ENCODE peak calls at places on chromosomes 6 and 20, in nine cellular contexts. One of them, this sample, is unnamed.
A peak's percentile ranks its signal among the peaks of the same experiment; 100 is the strongest.

GRCh38 chr20:63102720-63103375 is 96.1 kb upstream of the BHLHE23 start:
- DNase-seq in CD4-positive, alpha-beta T cell: peak; percentile 66
- DNase-seq in HFFc6: peak; percentile 10
- DNase-seq in BJ: no peak
- DNase-seq in IMR-90: peak; percentile 6
- DNase-seq in GM13977: peak; percentile 86
- DNase-seq in progenitor cell of endocrine pancreas: no peak
- DNase-seq in heart left ventricle: peak; percentile 40
- DNase-seq in glutamatergic neuron: peak; percentile 37
- DNase-seq in this sample: peak; percentile 25

GRCh38 chr6:80338201-80338836 is 231.8 kb downstream of the BCKDHB start:
- DNase-seq in HFFc6: no peak
- DNase-seq in progenitor cell of endocrine pancreas: peak; percentile 51
- DNase-seq in heart left ventricle: peak; percentile 78
- DNase-seq in glutamatergic neuron: peak; percentile 92
- DNase-seq in GM13977: peak; percentile 21
- DNase-seq in CD4-positive, alpha-beta T cell: peak; percentile 64
- DNase-seq in BJ: no peak
- DNase-seq in IMR-90: peak; percentile 54
- DNase-seq in this sample: peak; percentile 70

GRCh38 chr6:3919130-3919628 is 70.0 kb downstream of the FAM50B start:
- DNase-seq in GM13977: no peak
- DNase-seq in HFFc6: peak; percentile 85
- DNase-seq in CD4-positive, alpha-beta T cell: no peak
- DNase-seq in IMR-90: peak; percentile 17
- DNase-seq in heart left ventricle: peak; percentile 75
- DNase-seq in glutamatergic neuron: no peak
- DNase-seq in BJ: peak; percentile 88
- DNase-seq in progenitor cell of endocrine pancreas: no peak
- DNase-seq in this sample: peak; percentile 80

GRCh38 chr20:36128463-36129176 is 25.9 kb upstream of the EPB41L1 start:
- DNase-seq in IMR-90: peak; percentile 85
- DNase-seq in GM13977: no peak
- DNase-seq in CD4-positive, alpha-beta T cell: no peak
- DNase-seq in heart left ventricle: no peak
- DNase-seq in HFFc6: peak; percentile 83
- DNase-seq in progenitor cell of endocrine pancreas: no peak
- DNase-seq in BJ: peak; percentile 44
- DNase-seq in glutamatergic neuron: peak; percentile 32
- DNase-seq in this sample: peak; percentile 25

GRCh38 chr6:85966859-85967258 is 324.2 kb upstream of the SYNCRIP start:
- DNase-seq in BJ: no peak
- DNase-seq in CD4-positive, alpha-beta T cell: no peak
- DNase-seq in GM13977: no peak
- DNase-seq in IMR-90: no peak
- DNase-seq in heart left ventricle: no peak
- DNase-seq in HFFc6: no peak
- DNase-seq in progenitor cell of endocrine pancreas: no peak
- DNase-seq in glutamatergic neuron: no peak
- DNase-seq in this sample: no peak

GRCh38 chr6:108113557-108114519 is 39.3 kb upstream of the OSTM1 start:
- DNase-seq in heart left ventricle: no peak
- DNase-seq in IMR-90: peak; percentile 48
- DNase-seq in HFFc6: peak; percentile 50
- DNase-seq in CD4-positive, alpha-beta T cell: no peak
- DNase-seq in GM13977: peak; percentile 61
- DNase-seq in progenitor cell of endocrine pancreas: peak; percentile 20
- DNase-seq in glutamatergic neuron: peak; percentile 55
- DNase-seq in BJ: no peak
- DNase-seq in this sample: peak; percentile 50

GRCh38 chr6:43851204-43851855 is 81.3 kb downstream of the VEGFA start:
- DNase-seq in HFFc6: peak; percentile 79
- DNase-seq in IMR-90: peak; percentile 73
- DNase-seq in heart left ventricle: no peak
- DNase-seq in CD4-positive, alpha-beta T cell: no peak
- DNase-seq in BJ: peak; percentile 64
- DNase-seq in progenitor cell of endocrine pancreas: no peak
- DNase-seq in GM13977: no peak
- DNase-seq in glutamatergic neuron: no peak
- DNase-seq in this sample: no peak

GRCh38 chr6:122285292-122285913 is 114.0 kb upstream of the HSF2 start:
- DNase-seq in heart left ventricle: no peak
- DNase-seq in progenitor cell of endocrine pancreas: no peak
- DNase-seq in HFFc6: no peak
- DNase-seq in GM13977: no peak
- DNase-seq in IMR-90: no peak
- DNase-seq in BJ: no peak
- DNase-seq in glutamatergic neuron: no peak
- DNase-seq in CD4-positive, alpha-beta T cell: no peak
- DNase-seq in this sample: no peak

GRCh38 chr20:38804682-38805501 is 605 bp upstream of the PPP1R16B start:
- DNase-seq in CD4-positive, alpha-beta T cell: peak; percentile 66
- DNase-seq in heart left ventricle: no peak
- DNase-seq in BJ: no peak
- DNase-seq in glutamatergic neuron: no peak
- DNase-seq in HFFc6: no peak
- DNase-seq in GM13977: peak; percentile 63
- DNase-seq in progenitor cell of endocrine pancreas: no peak
- DNase-seq in IMR-90: no peak
- DNase-seq in this sample: no peak

GRCh38 chr6:124870611-124871201 is 91.5 kb upstream of the RNF217 start:
- DNase-seq in HFFc6: peak; percentile 52
- DNase-seq in BJ: no peak
- DNase-seq in heart left ventricle: no peak
- DNase-seq in IMR-90: peak; percentile 64
- DNase-seq in progenitor cell of endocrine pancreas: no peak
- DNase-seq in GM13977: no peak
- DNase-seq in glutamatergic neuron: no peak
- DNase-seq in CD4-positive, alpha-beta T cell: no peak
- DNase-seq in this sample: peak; percentile 56

GRCh38 chr6:43943781-43944250 is 173.8 kb downstream of the VEGFA start:
- DNase-seq in IMR-90: no peak
- DNase-seq in heart left ventricle: no peak
- DNase-seq in BJ: no peak
- DNase-seq in progenitor cell of endocrine pancreas: no peak
- DNase-seq in CD4-positive, alpha-beta T cell: no peak
- DNase-seq in glutamatergic neuron: no peak
- DNase-seq in GM13977: no peak
- DNase-seq in HFFc6: no peak
- DNase-seq in this sample: no peak

GRCh38 chr6:158500016-158500735 is 59.7 kb upstream of the TMEM181 start:
- DNase-seq in BJ: peak; percentile 18
- DNase-seq in IMR-90: peak; percentile 59
- DNase-seq in CD4-positive, alpha-beta T cell: no peak
- DNase-seq in GM13977: no peak
- DNase-seq in HFFc6: peak; percentile 72
- DNase-seq in progenitor cell of endocrine pancreas: no peak
- DNase-seq in heart left ventricle: no peak
- DNase-seq in glutamatergic neuron: no peak
- DNase-seq in this sample: peak; percentile 45

GRCh38 chr20:50029697-50030428 is 47.1 kb downstream of the SNAI1 start:
- DNase-seq in CD4-positive, alpha-beta T cell: no peak
- DNase-seq in heart left ventricle: peak; percentile 43
- DNase-seq in GM13977: no peak
- DNase-seq in BJ: peak; percentile 72
- DNase-seq in glutamatergic neuron: no peak
- DNase-seq in IMR-90: peak; percentile 95
- DNase-seq in HFFc6: peak; percentile 92
- DNase-seq in progenitor cell of endocrine pancreas: no peak
- DNase-seq in this sample: peak; percentile 22

GRCh38 chr20:7601431-7601830 is 338.8 kb downstream of the HAO1 start:
- DNase-seq in GM13977: no peak
- DNase-seq in BJ: no peak
- DNase-seq in CD4-positive, alpha-beta T cell: no peak
- DNase-seq in heart left ventricle: no peak
- DNase-seq in IMR-90: no peak
- DNase-seq in HFFc6: no peak
- DNase-seq in glutamatergic neuron: no peak
- DNase-seq in progenitor cell of endocrine pancreas: no peak
- DNase-seq in this sample: peak; percentile 79

GRCh38 chr6:166830185-166830890 is 126.0 kb downstream of the RNASET2 start:
- DNase-seq in HFFc6: no peak
- DNase-seq in progenitor cell of endocrine pancreas: no peak
- DNase-seq in GM13977: peak; percentile 74
- DNase-seq in heart left ventricle: no peak
- DNase-seq in CD4-positive, alpha-beta T cell: no peak
- DNase-seq in IMR-90: no peak
- DNase-seq in BJ: no peak
- DNase-seq in glutamatergic neuron: no peak
- DNase-seq in this sample: no peak

GRCh38 chr6:81487489-81487888 is 265.0 kb downstream of the TENT5A start:
- DNase-seq in progenitor cell of endocrine pancreas: no peak
- DNase-seq in CD4-positive, alpha-beta T cell: no peak
- DNase-seq in glutamatergic neuron: peak; percentile 17
- DNase-seq in HFFc6: no peak
- DNase-seq in heart left ventricle: peak; percentile 49
- DNase-seq in GM13977: no peak
- DNase-seq in IMR-90: peak; percentile 62
- DNase-seq in BJ: no peak
- DNase-seq in this sample: peak; percentile 6

GRCh38 chr20:62830821-62831220 is 14.0 kb downstream of the COL9A3 start:
- DNase-seq in glutamatergic neuron: peak; percentile 33
- DNase-seq in GM13977: no peak
- DNase-seq in heart left ventricle: peak; percentile 17
- DNase-seq in CD4-positive, alpha-beta T cell: no peak
- DNase-seq in HFFc6: no peak
- DNase-seq in IMR-90: no peak
- DNase-seq in progenitor cell of endocrine pancreas: no peak
- DNase-seq in BJ: no peak
- DNase-seq in this sample: no peak

GRCh38 chr6:38871745-38872568 is 156.8 kb downstream of the DNAH8 start:
- DNase-seq in BJ: peak; percentile 4
- DNase-seq in glutamatergic neuron: peak; percentile 73
- DNase-seq in IMR-90: peak; percentile 36
- DNase-seq in GM13977: peak; percentile 51
- DNase-seq in CD4-positive, alpha-beta T cell: peak; percentile 39
- DNase-seq in HFFc6: peak; percentile 28
- DNase-seq in progenitor cell of endocrine pancreas: peak; percentile 54
- DNase-seq in heart left ventricle: peak; percentile 36
- DNase-seq in this sample: peak; percentile 59

GRCh38 chr6:40588070-40588384 is 863 bp upstream of the LRFN2 start:
- DNase-seq in IMR-90: no peak
- DNase-seq in heart left ventricle: no peak
- DNase-seq in progenitor cell of endocrine pancreas: no peak
- DNase-seq in BJ: no peak
- DNase-seq in HFFc6: no peak
- DNase-seq in GM13977: no peak
- DNase-seq in glutamatergic neuron: no peak
- DNase-seq in CD4-positive, alpha-beta T cell: no peak
- DNase-seq in this sample: no peak
- TF ChIP-seq CTCF in IMR-90: no peak
- TF ChIP-seq CTCF in heart left ventricle: peak; percentile 4
- TF ChIP-seq CTCF in progenitor cell of endocrine pancreas: no peak
- TF ChIP-seq CTCF in BJ: no peak
- TF ChIP-seq CTCF in HFFc6: peak; percentile 6
- TF ChIP-seq CTCF in GM13977: peak; percentile 12
- TF ChIP-seq CTCF in glutamatergic neuron: peak; percentile 20
- TF ChIP-seq CTCF in CD4-positive, alpha-beta T cell: no peak
- TF ChIP-seq CTCF in this sample: peak; percentile 16

DNA sequence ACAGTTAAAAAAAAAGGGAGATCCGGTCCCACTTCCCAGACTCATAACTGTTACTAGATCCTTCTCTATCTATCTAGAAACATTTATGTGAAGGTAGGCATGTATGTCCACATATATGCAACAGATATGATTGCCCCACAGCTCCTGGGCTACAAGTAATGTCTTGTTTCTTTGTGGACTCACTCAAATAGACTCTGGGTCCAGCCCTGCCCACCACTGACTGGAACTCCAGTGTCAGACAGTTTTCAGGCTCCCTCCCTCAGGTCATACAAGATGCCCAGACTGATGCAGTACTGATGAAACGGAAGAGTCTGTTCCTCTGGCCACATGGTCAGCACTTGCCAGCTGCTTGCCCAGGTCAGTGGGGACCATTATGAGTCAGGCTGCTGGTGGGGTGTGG is 30.8 kb upstream of the IER3 start:
- DNase-seq in heart left ventricle: no peak
- DNase-seq in progenitor cell of endocrine pancreas: no peak
- DNase-seq in glutamatergic neuron: no peak
- DNase-seq in GM13977: no peak
- DNase-seq in BJ: no peak
- DNase-seq in IMR-90: no peak
- DNase-seq in HFFc6: no peak
- DNase-seq in CD4-positive, alpha-beta T cell: no peak
- DNase-seq in this sample: peak; percentile 91
- TF ChIP-seq CTCF in heart left ventricle: no peak
- TF ChIP-seq CTCF in progenitor cell of endocrine pancreas: no peak
- TF ChIP-seq CTCF in glutamatergic neuron: no peak
- TF ChIP-seq CTCF in GM13977: no peak
- TF ChIP-seq CTCF in BJ: no peak
- TF ChIP-seq CTCF in IMR-90: no peak
- TF ChIP-seq CTCF in HFFc6: no peak
- TF ChIP-seq CTCF in CD4-positive, alpha-beta T cell: no peak
- TF ChIP-seq CTCF in this sample: no peak

GRCh38 chr20:17735206-17735804 is 35.5 kb downstream of the BANF2 start:
- DNase-seq in glutamatergic neuron: no peak
- DNase-seq in HFFc6: peak; percentile 71
- DNase-seq in GM13977: no peak
- DNase-seq in CD4-positive, alpha-beta T cell: no peak
- DNase-seq in progenitor cell of endocrine pancreas: no peak
- DNase-seq in IMR-90: peak; percentile 68
- DNase-seq in BJ: no peak
- DNase-seq in heart left ventricle: no peak
- DNase-seq in this sample: peak; percentile 35

GRCh38 chr20:17735959-17736621 is 36.3 kb downstream of the BANF2 start:
- DNase-seq in IMR-90: peak; percentile 26
- DNase-seq in HFFc6: peak; percentile 19
- DNase-seq in heart left ventricle: no peak
- DNase-seq in GM13977: no peak
- DNase-seq in progenitor cell of endocrine pancreas: no peak
- DNase-seq in BJ: no peak
- DNase-seq in glutamatergic neuron: no peak
- DNase-seq in CD4-positive, alpha-beta T cell: no peak
- DNase-seq in this sample: no peak

GRCh38 chr20:17734374-17734773 is 34.6 kb downstream of the BANF2 start:
- DNase-seq in heart left ventricle: no peak
- DNase-seq in BJ: no peak
- DNase-seq in GM13977: no peak
- DNase-seq in CD4-positive, alpha-beta T cell: no peak
- DNase-seq in progenitor cell of endocrine pancreas: no peak
- DNase-seq in HFFc6: no peak
- DNase-seq in glutamatergic neuron: no peak
- DNase-seq in IMR-90: no peak
- DNase-seq in this sample: no peak

GRCh38 chr20:17732907-17733521 is 33.2 kb downstream of the BANF2 start:
- DNase-seq in GM13977: no peak
- DNase-seq in BJ: no peak
- DNase-seq in CD4-positive, alpha-beta T cell: no peak
- DNase-seq in heart left ventricle: no peak
- DNase-seq in progenitor cell of endocrine pancreas: no peak
- DNase-seq in HFFc6: no peak
- DNase-seq in IMR-90: no peak
- DNase-seq in glutamatergic neuron: no peak
- DNase-seq in this sample: no peak

GRCh38 chr20:17733781-17734304 is 34.1 kb downstream of the BANF2 start:
- DNase-seq in BJ: no peak
- DNase-seq in glutamatergic neuron: no peak
- DNase-seq in progenitor cell of endocrine pancreas: no peak
- DNase-seq in heart left ventricle: no peak
- DNase-seq in HFFc6: no peak
- DNase-seq in CD4-positive, alpha-beta T cell: no peak
- DNase-seq in GM13977: no peak
- DNase-seq in IMR-90: no peak
- DNase-seq in this sample: no peak
- TF ChIP-seq CTCF in BJ: no peak
- TF ChIP-seq CTCF in glutamatergic neuron: no peak
- TF ChIP-seq CTCF in progenitor cell of endocrine pancreas: no peak
- TF ChIP-seq CTCF in heart left ventricle: no peak
- TF ChIP-seq CTCF in HFFc6: no peak
- TF ChIP-seq CTCF in CD4-positive, alpha-beta T cell: no peak
- TF ChIP-seq CTCF in GM13977: no peak
- TF ChIP-seq CTCF in IMR-90: no peak
- TF ChIP-seq CTCF in this sample: no peak

GRCh38 chr6:27630727-27631613 is 158.1 kb upstream of the ZNF184 start:
- DNase-seq in progenitor cell of endocrine pancreas: peak; percentile 50
- DNase-seq in GM13977: peak; percentile 52
- DNase-seq in glutamatergic neuron: peak; percentile 86
- DNase-seq in CD4-positive, alpha-beta T cell: no peak
- DNase-seq in heart left ventricle: no peak
- DNase-seq in IMR-90: peak; percentile 47
- DNase-seq in HFFc6: peak; percentile 29
- DNase-seq in BJ: no peak
- DNase-seq in this sample: peak; percentile 74
- TF ChIP-seq CTCF in progenitor cell of endocrine pancreas: peak; percentile 33
- TF ChIP-seq CTCF in GM13977: no peak
- TF ChIP-seq CTCF in glutamatergic neuron: no peak
- TF ChIP-seq CTCF in CD4-positive, alpha-beta T cell: no peak
- TF ChIP-seq CTCF in heart left ventricle: no peak
- TF ChIP-seq CTCF in IMR-90: no peak
- TF ChIP-seq CTCF in HFFc6: no peak
- TF ChIP-seq CTCF in BJ: no peak
- TF ChIP-seq CTCF in this sample: peak; percentile 14

This sample was measured in epithelial cell of esophagus.